ENCODE peak calls at places on chromosomes 6 and 20, in seven cellular contexts. P is left ventricle myocardium inferior, E is osteocyte, C is RWPE1, Z is epithelial cell of esophagus, J is activated B cell treated with CpG ODN at 0.5 μM for 24 hours, H is adrenal gland. M is an unnamed sample.

GRCh38 chr6:148440877-148441453 is 98.3 kb downstream of the SASH1 start:
- DNase-seq in P (peak; percentile 68), E (peak; percentile 87), C (peak; percentile 75), Z (peak; percentile 82), J (no peak), H (peak; percentile 29), M (no peak)

GRCh38 chr6:122839477-122839876 is 50.4 kb downstream of the SMPDL3A start:
- DNase-seq in P (no peak), E (no peak), C (peak; percentile 69), Z (peak; percentile 72), J (no peak), H (peak; percentile 68), M (peak; percentile 39)

GRCh38 chr20:62914970-62915457 is 11.3 kb downstream of the DIDO1 start:
- DNase-seq in P (no peak), E (no peak), C (no peak), Z (peak; percentile 32), J (no peak), H (no peak), M (no peak)

GRCh38 chr6:282867-283416 is 9.3 kb upstream of the DUSP22 start:
- DNase-seq in P (no peak), E (no peak), C (no peak), Z (no peak), J (no peak), H (no peak), M (no peak)

GRCh38 chr6:166097914-166098522 is 69.6 kb downstream of the TBXT start:
- DNase-seq in P (peak; percentile 78), E (peak; percentile 94), C (peak; percentile 38), Z (peak; percentile 52), J (peak; percentile 30), H (peak; percentile 78), M (peak; percentile 85)

GRCh38 chr6:157620905-157621304 is 202.1 kb upstream of the SNX9 start:
- DNase-seq in P (no peak), E (no peak), C (peak; percentile 42), Z (peak; percentile 76), J (no peak), H (no peak), M (no peak)

GRCh38 chr6:12058164-12058926 is 46.2 kb downstream of the HIVEP1 start:
- DNase-seq in P (peak; percentile 25), E (no peak), C (no peak), Z (no peak), J (no peak), H (no peak), M (no peak)

GRCh38 chr20:46272389-46273047 is 35.8 kb downstream of the CDH22 start:
- DNase-seq in P (no peak), E (no peak), C (no peak), Z (no peak), J (no peak), H (no peak), M (no peak)

DNA sequence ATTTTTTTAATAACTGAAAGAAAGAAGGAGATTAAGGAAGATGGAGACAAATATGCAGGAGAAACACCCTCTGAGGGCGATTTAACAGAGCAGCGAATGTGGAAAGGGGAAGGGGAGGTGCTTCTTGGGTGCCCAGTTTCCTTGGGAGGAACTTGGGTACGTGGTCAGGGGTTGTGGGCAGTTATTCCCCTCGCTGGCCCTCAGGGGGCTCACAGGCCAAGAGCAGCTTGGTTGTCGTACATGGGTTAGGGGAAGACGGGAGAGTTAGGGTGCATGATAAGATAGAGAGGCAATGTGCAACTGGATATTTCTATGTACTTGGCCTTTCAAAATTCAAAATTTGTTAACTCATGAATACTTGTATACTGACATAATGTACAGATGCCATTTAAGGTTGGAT is 7.0 kb upstream of the TUBB2A start:
- DNase-seq in P (no peak), E (no peak), C (no peak), Z (no peak), J (no peak), H (no peak), M (no peak)
- TF ChIP-seq CTCF in P (no peak), E (no peak), C (no peak), Z (no peak), J (no peak), H (no peak), M (no peak)

GRCh38 chr6:23446394-23447001 is 679.5 kb upstream of the NRSN1 start:
- DNase-seq in P (no peak), E (no peak), C (peak; percentile 6), Z (peak; percentile 68), J (no peak), H (no peak), M (no peak)
- TF ChIP-seq CTCF in P (peak; percentile 69), E (peak; percentile 79), C (peak; percentile 17), Z (peak; percentile 69), J (no peak), H (peak; percentile 22), M (peak; percentile 60)

GRCh38 chr6:150004101-150004782 is 21.1 kb downstream of the RAET1L start:
- DNase-seq in P (no peak), E (no peak), C (no peak), Z (no peak), J (no peak), H (no peak), M (no peak)

GRCh38 chr6:150005761-150006651 is 19.3 kb downstream of the RAET1L start:
- DNase-seq in P (no peak), E (peak; percentile 75), C (no peak), Z (no peak), J (no peak), H (no peak), M (peak; percentile 8)

GRCh38 chr6:150002710-150003109 is 22.6 kb downstream of the RAET1L start:
- DNase-seq in P (no peak), E (peak; percentile 32), C (no peak), Z (no peak), J (no peak), H (no peak), M (no peak)

GRCh38 chr6:150006961-150007464 is 18.3 kb downstream of the RAET1L start:
- DNase-seq in P (no peak), E (peak; percentile 56), C (no peak), Z (peak; percentile 29), J (no peak), H (no peak), M (no peak)

GRCh38 chr6:150004783-150005717 is 20.3 kb downstream of the RAET1L start:
- DNase-seq in P (peak; percentile 95), E (peak; percentile 93), C (peak; percentile 99), Z (peak; percentile 90), J (peak; percentile 82), H (peak; percentile 95), M (peak; percentile 92)
- TF ChIP-seq CTCF in P (peak; percentile 9), E (no peak), C (no peak), Z (no peak), J (no peak), H (no peak), M (no peak)

GRCh38 chr6:94323853-94324252 is 904.5 kb upstream of the EPHA7 start:
- DNase-seq in P (no peak), E (no peak), C (no peak), Z (no peak), J (no peak), H (no peak), M (no peak)
- TF ChIP-seq CTCF in P (peak; percentile 47), E (peak; percentile 43), C (no peak), Z (no peak), J (no peak), H (peak; percentile 12), M (peak; percentile 6)